ENCODE peak calls at places on chromosomes 16 and 17, in four cellular contexts. M, E, Z and G are unnamed samples.

GRCh38 chr17:80426671-80427326 is 11.8 kb downstream of the ENDOV start:
- DNase-seq in M (peak; percentile 84), E (peak; percentile 50), Z (peak; percentile 98), G (peak; percentile 12)

GRCh38 chr17:77160032-77160876 is 19.5 kb downstream of the SEC14L1 start:
- DNase-seq in E (no peak), Z (no peak), M (no peak), G (no peak)

GRCh38 chr17:32161506-32162365 is 19.4 kb downstream of the RHOT1 start:
- DNase-seq in Z (no peak), E (peak; percentile 93), M (no peak), G (no peak)

GRCh38 chr17:38603786-38604478 is 1.8 kb downstream of the SRCIN1 start:
- DNase-seq in E (no peak), M (no peak), Z (no peak), G (no peak)

GRCh38 chr17:30379303-30380105 is 777 bp downstream of the CPD start:
- DNase-seq in E (no peak), Z (peak; percentile 71), M (peak; percentile 28), G (no peak)

GRCh38 chr16:89395150-89396142 is 94.9 kb downstream of the ANKRD11 start:
- DNase-seq in M (no peak), Z (peak; percentile 69), E (peak; percentile 98), G (no peak)

GRCh38 chr17:62652251-62653001 is 25.0 kb downstream of the MRC2 start:
- DNase-seq in Z (peak; percentile 88), M (no peak), E (peak; percentile 75), G (no peak)

GRCh38 chr16:72560617-72561016 is 388.7 kb upstream of the PMFBP1 start:
- DNase-seq in M (no peak), E (no peak), Z (no peak), G (no peak)

GRCh38 chr16:73056911-73057310 is 9.0 kb upstream of the ZFHX3 start:
- DNase-seq in E (no peak), M (no peak), Z (no peak), G (no peak)

GRCh38 chr17:17971431-17972125 is 622 bp downstream of the TOM1L2 start:
- DNase-seq in M (no peak), Z (peak; percentile 52), E (no peak), G (no peak)

GRCh38 chr16:89842471-89843408 is 14.5 kb downstream of the SPIRE2 start:
- DNase-seq in M (no peak), Z (peak; percentile 88), E (peak; percentile 71), G (no peak)

GRCh38 chr17:15886804-15887203 is 58.1 kb upstream of the ADORA2B start:
- DNase-seq in Z (no peak), M (no peak), E (no peak), G (no peak)

GRCh38 chr16:49817754-49818507 is 38.0 kb downstream of the ZNF423 start:
- DNase-seq in Z (no peak), E (no peak), M (no peak), G (no peak)

DNA sequence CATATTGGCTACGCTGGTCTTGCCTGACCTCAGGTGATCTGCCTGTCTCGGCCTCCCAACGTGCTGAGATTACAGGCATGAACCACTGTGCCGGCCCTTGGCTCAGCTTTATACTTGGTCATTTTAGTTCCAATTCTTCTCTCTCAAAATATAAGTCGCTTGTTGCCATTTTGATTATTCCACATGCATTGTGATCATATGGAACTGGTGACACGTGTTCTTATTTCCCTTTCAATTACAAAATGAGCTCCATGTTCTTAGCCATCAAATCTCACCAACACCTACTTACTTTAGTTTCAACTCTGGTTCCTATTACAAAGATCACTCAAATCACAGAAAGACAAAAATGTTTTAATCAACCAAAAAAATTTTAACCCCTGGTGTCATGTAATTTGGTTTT is 1711.7 kb downstream of the TP53TG3F start:
- DNase-seq in Z (no peak), M (no peak), E (no peak), G (no peak)
- TF ChIP-seq MXI1 in Z (no peak), M (no peak), E (no peak), G (no peak)

GRCh38 chr17:19345067-19345460 is 17.5 kb downstream of the B9D1 start:
- DNase-seq in E (no peak), Z (no peak), M (no peak), G (no peak)
- TF ChIP-seq MXI1 in E (no peak), Z (no peak), M (no peak), G (no peak)

DNA sequence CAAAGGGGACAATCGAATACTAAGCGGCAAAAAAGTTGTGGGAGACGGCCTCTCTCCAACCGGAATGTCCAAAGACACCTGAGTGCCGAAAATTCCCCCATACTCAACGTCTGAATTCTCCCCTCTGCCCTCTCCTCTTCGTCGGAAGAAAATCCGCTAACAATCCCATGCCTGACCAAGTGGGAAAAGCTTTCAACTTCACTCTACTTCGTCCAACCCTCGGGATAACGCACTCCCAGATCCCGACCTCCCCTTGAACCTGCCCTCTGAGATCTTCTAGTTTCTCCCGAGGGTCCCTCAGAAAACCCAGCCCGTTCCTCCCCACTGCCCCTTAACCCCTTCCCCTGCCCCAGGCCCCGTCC is 960 bp downstream of the AMFR start:
- DNase-seq in Z (no peak), M (no peak), E (no peak), G (no peak)
- TF ChIP-seq MXI1 in Z (no peak), M (no peak), E (no peak), G (no peak)

DNA sequence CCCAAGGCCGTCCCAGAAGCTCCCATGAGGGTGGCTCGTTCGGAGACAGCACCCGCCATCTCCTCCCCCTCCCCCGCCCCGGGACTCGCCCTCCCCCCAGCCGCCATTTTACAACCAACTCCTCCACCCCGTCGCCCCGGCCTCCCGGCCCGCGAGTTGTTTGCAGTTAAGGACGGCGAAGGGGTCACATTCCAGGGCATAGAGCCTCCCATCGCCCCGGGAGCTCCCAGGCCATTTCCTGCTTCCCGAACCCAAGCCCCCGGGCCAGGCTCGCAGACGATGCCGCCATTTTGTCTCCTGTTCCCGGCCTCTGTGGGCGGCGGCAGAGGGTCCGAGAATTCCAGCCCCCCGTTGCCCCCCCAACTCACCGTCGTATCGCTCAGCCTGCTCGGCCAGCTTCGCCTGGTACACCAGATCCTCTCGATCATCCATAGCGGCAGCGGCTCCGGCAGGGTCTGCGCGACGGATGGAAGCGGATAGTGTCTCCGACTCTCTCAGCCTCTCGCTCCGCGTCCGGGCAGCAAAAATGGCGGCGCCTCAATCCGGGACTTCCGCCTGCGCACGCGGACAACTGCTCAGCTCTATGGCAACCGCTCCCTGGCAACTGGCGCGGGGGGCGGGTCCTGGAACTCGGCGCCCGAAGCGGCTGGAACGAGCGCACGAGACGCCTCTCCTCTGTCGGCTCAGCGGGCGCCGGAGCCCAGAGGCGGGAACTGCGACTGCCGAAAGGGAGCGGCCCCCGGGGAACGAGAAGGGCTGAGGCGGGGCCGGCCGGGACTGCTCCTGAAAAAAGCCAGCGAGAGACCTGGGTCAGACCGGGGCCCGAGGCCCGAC is at the start of gene YWHAE:
- DNase-seq in E (peak; percentile 91), M (peak; percentile 95), Z (peak; percentile 96), G (peak; percentile 62)
- TF ChIP-seq MXI1 in E (peak; percentile 98), M (peak; percentile 96), Z (peak; percentile 98), G (peak; percentile 99)

GRCh38 chr17:28926786-28927185 is 23.9 kb upstream of the DHRS13 start:
- DNase-seq in E (no peak), M (peak; percentile 35), Z (no peak), G (no peak)
- TF ChIP-seq MXI1 in E (no peak), M (no peak), Z (no peak), G (no peak)

DNA sequence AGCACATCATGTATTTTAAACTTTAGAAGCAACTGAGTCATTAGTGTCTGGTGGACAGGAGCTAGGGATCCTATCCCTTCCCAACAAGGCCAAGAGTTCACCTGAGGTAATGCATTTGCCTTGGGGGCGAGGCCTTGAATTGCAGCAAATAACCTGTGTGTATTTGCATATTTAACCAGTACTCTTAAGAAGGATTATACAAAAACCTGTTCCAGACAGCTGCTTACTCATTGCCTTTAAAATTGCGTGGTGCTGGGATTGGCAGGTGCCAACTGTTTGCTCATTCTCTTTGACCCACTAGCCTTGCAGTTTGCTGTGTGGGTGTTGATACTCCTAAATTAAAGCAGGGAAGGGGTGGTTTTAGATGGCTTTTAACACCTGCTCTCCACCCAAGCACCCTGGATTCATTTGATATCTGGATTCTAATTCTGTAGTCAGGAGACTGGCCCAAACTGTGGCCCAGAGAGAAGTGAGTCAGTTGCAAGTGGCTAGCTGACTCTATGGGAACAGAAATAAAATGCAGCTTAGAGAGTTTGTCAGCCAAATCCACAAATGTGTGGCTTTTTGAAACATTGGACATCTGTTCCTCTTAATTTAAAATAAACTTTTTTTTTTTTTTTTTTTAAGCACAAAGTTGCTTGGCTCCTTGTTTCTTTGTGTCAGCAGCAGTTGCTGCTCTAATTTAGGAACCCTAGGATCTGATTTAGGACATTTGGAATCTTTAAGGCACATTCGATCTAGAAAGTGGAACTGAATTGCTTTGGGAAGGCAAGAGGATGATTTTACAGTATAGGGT is 47.0 kb downstream of the TUBD1 start:
- DNase-seq in M (peak; percentile 45), E (peak; percentile 89), Z (no peak), G (no peak)
- TF ChIP-seq MXI1 in M (no peak), E (no peak), Z (no peak), G (no peak)

DNA sequence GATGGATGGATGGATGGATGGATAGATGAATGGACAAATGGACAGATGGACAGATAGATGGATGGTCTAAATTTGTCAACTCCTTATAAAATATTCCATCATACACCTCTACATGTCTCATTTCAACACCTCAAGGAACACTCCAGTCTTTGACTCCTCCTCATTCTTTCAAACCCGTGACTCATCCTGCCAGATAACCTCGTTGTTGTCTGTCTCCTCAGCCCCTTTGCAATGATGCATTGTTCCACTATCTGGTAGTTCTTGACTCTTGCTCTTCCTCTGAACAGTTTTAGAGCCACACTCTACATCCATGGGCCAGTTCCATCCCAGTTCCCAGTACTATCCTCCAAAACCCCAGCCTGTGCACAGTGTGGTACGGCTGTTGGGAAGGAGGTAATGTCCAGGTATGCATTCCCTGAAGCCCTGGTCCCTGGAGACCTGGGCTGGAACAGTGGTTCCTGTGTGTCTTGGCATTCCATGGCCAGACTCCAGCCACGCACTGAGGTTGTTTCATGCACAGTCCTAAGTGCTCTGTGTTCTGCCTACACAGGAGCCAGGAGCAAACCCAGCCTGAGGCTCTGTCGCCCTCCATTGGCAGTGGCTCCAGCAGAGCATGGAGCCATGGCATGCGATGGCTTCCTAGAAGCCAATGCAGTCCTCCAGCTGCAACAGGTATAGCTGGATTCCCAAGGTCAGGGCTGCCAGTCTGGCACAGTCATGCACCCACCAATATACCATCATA is 105.7 kb downstream of the C17orf67 start:
- DNase-seq in E (no peak), M (no peak), Z (no peak), G (no peak)
- TF ChIP-seq MXI1 in E (no peak), M (no peak), Z (no peak), G (no peak)

GRCh38 chr17:19707728-19708221 is 8.6 kb downstream of the SLC47A2 start:
- DNase-seq in E (no peak), Z (no peak), M (no peak), G (no peak)
- TF ChIP-seq MXI1 in E (no peak), Z (no peak), M (no peak), G (no peak)

DNA sequence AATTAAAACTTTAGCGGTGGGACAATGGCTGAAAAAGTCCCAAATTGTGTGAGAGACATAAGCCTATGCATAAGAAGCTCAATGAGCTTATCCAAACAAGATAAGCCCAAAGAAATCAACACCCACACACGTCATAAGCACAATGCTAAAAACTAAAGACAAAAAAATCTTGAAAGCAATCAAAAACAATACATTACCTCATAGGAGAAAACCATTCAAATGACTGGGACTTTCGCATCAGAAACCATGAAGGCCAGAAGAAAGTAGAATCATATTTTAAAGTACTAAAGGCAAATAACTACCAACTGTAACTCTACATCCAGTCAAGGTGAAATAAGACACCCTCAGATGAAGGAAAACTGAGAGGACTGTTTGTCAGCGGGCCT is 50.2 kb downstream of the ZCCHC14 start:
- DNase-seq in M (no peak), Z (no peak), E (peak; percentile 31), G (no peak)
- TF ChIP-seq MXI1 in M (no peak), Z (no peak), E (no peak), G (no peak)

GRCh38 chr17:74116087-74116717 is 87.3 kb upstream of the RPL38 start:
- DNase-seq in E (no peak), Z (no peak), M (no peak), G (no peak)
- TF ChIP-seq MXI1 in E (no peak), Z (no peak), M (no peak), G (no peak)